ENCODE peak calls at places on chromosome 14, in four cellular contexts. K is progenitor cell of endocrine pancreas, X is HepG2, I is cardiac muscle cell. H is an unnamed sample.

GRCh38 chr14:101478096-101478495 is 83.2 kb upstream of the DIO3 start:
- DNase-seq in I (no peak), K (no peak), X (no peak), H (peak)

GRCh38 chr14:69247691-69248440 is 12.1 kb upstream of the GALNT16 start:
- DNase-seq in I (peak), X (no peak), K (no peak), H (no peak)

GRCh38 chr14:63840981-63841380 is 11.8 kb upstream of the SYNE2 start:
- DNase-seq in I (no peak), X (peak), K (no peak), H (peak)

GRCh38 chr14:41280745-41281144 is 325.9 kb upstream of the LRFN5 start:
- DNase-seq in X (no peak), K (no peak), I (peak), H (no peak)

GRCh38 chr14:75142494-75142893 is 15.6 kb upstream of the NEK9 start:
- DNase-seq in I (no peak), K (no peak), X (no peak), H (no peak)

GRCh38 chr14:71361335-71361734 is 454.1 kb downstream of the PCNX1 start:
- DNase-seq in X (peak), I (peak), K (no peak), H (no peak)

GRCh38 chr14:74601982-74602381 is 10.1 kb downstream of the LTBP2 start:
- DNase-seq in K (no peak), X (no peak), I (no peak), H (no peak)

GRCh38 chr14:75246546-75247285 is 31.9 kb upstream of the FOS start:
- DNase-seq in X (no peak), I (no peak), K (no peak), H (no peak)

GRCh38 chr14:32426596-32427408 is 97.7 kb downstream of the AKAP6 start:
- DNase-seq in X (no peak), I (no peak), K (no peak), H (peak)

GRCh38 chr14:75310295-75311059 is 31.8 kb downstream of the FOS start:
- DNase-seq in I (peak), K (no peak), X (no peak), H (peak)

GRCh38 chr14:55968741-55969140 is 149.5 kb upstream of the PELI2 start:
- DNase-seq in I (peak), X (no peak), K (no peak), H (peak)

GRCh38 chr14:90755661-90756304 is 60.4 kb downstream of the TTC7B start:
- DNase-seq in K (no peak), X (no peak), I (no peak), H (no peak)

GRCh38 chr14:90556050-90556477 is 159.2 kb downstream of the CALM1 start:
- DNase-seq in K (peak), I (no peak), X (peak), H (peak)

GRCh38 chr14:89256951-89257350 is 160.1 kb downstream of the FOXN3 start:
- DNase-seq in K (no peak), X (no peak), I (no peak), H (no peak)

GRCh38 chr14:74474376-74474775 is 18.7 kb downstream of the NPC2 start:
- DNase-seq in X (no peak), I (peak), K (no peak), H (no peak)

GRCh38 chr14:88967299-88967698 is 142.8 kb downstream of the TTC8 start:
- DNase-seq in X (no peak), K (no peak), I (no peak), H (no peak)

GRCh38 chr14:101445278-101445677 is 116.0 kb upstream of the DIO3 start:
- DNase-seq in K (no peak), I (no peak), X (no peak), H (no peak)

GRCh38 chr14:100622234-100622633 is 35.0 kb upstream of the BEGAIN start:
- DNase-seq in I (no peak), K (no peak), X (no peak), H (no peak)

GRCh38 chr14:73263606-73264005 is 26.3 kb downstream of the PAPLN start:
- DNase-seq in K (no peak), I (no peak), X (no peak), H (no peak)

GRCh38 chr14:89351364-89351957 is 65.6 kb downstream of the FOXN3 start:
- DNase-seq in X (peak), K (no peak), I (peak), H (no peak)

GRCh38 chr14:77641534-77642341 is 25.3 kb upstream of the SPTLC2 start:
- DNase-seq in X (no peak), I (peak), K (no peak), H (no peak)

GRCh38 chr14:103001651-103002396 is 55.5 kb downstream of the CDC42BPB start:
- DNase-seq in I (no peak), X (no peak), K (no peak), H (no peak)

GRCh38 chr14:99415496-99416281 is 65.0 kb downstream of the SETD3 start:
- DNase-seq in X (peak), I (peak), K (peak), H (peak)

GRCh38 chr14:90784621-90785270 is 31.5 kb downstream of the TTC7B start:
- DNase-seq in X (no peak), I (no peak), K (no peak), H (no peak)

GRCh38 chr14:85024931-85025330 is 505.0 kb upstream of the FLRT2 start:
- DNase-seq in K (no peak), X (no peak), I (peak), H (no peak)

GRCh38 chr14:47442206-47442605 is 233.2 kb downstream of the MDGA2 start:
- DNase-seq in I (peak), X (peak), K (peak), H (peak)

GRCh38 chr14:53714495-53715389 is 241.9 kb downstream of the BMP4 start:
- DNase-seq in K (no peak), X (no peak), I (peak), H (no peak)

GRCh38 chr14:98181768-98182167 is 1090.2 kb downstream of the BCL11B start:
- DNase-seq in I (no peak), X (no peak), K (no peak), H (no peak)

GRCh38 chr14:105850853-105851581 is 324.6 kb downstream of the TMEM121 start:
- DNase-seq in K (no peak), X (no peak), I (no peak), H (no peak)

GRCh38 chr14:52360831-52361230 is 46.7 kb downstream of the PTGER2 start:
- DNase-seq in X (no peak), I (peak), K (no peak), H (peak)

GRCh38 chr14:51053157-51053556 is 41.7 kb downstream of the TRIM9 start:
- DNase-seq in K (no peak), X (no peak), I (no peak), H (no peak)

GRCh38 chr14:67417633-67418032 is 5.7 kb upstream of the PLEK2 start:
- DNase-seq in K (no peak), I (peak), X (no peak), H (no peak)

GRCh38 chr14:98187302-98187701 is 1084.7 kb downstream of the BCL11B start:
- DNase-seq in I (no peak), K (no peak), X (no peak), H (no peak)

GRCh38 chr14:74648643-74649042 is 36.6 kb upstream of the LTBP2 start:
- DNase-seq in I (no peak), K (no peak), X (no peak), H (no peak)

GRCh38 chr14:99564903-99565259 is 39.1 kb downstream of the CCDC85C start:
- DNase-seq in K (no peak), X (no peak), I (no peak), H (peak)

GRCh38 chr14:89440997-89441909 is 24.2 kb upstream of the FOXN3 start:
- DNase-seq in K (no peak), X (no peak), I (no peak), H (no peak)

GRCh38 chr14:35987731-35988130 is 161.6 kb downstream of the BRMS1L start:
- DNase-seq in K (no peak), X (no peak), I (no peak), H (no peak)
- TF ChIP-seq CTCF in K (no peak), X (no peak), I (no peak), H (no peak)

DNA sequence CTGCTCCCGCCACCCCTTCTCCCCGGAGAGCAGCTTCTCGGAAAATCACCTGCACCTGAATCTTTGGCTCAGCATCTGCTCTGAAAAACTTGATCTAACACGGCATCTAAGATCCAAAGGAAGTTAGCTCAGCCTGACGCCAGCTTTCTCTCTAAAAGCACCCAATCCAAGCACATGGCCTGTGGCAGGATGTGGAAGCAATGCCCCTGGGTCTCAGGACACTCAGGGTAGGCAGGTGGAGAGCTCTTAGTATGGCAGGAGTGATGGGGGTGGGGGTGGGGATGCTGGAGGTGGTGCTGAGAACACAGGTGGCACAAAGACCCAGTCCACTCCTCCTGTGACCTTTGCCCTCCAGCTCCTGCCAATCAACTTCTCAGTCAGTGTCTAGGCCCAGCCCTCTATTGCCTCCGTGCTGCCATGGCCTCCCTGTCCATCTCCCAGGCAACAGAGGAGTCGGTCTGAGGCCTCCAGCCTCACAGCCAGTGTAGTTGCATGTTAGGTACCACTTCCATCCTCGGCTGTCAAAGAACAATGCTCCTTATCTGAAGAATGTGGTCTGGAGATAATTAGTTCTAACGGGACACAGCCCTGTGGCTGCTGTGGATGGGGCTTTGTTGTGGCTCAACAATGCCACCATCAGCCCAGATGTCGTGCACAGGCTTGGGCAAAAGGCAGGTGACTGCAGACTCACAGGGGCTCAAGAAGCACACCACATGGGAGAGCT is 180.0 kb upstream of the C14orf180 start:
- DNase-seq in X (no peak), K (no peak), I (no peak), H (peak)
- TF ChIP-seq CTCF in X (no peak), K (no peak), I (no peak), H (peak)

GRCh38 chr14:58401587-58401986 is 5.9 kb downstream of the TOMM20L start:
- DNase-seq in K (no peak), I (no peak), X (no peak), H (no peak)
- TF ChIP-seq CTCF in K (no peak), I (no peak), X (peak), H (peak)

GRCh38 chr14:24426912-24427536 is 2.4 kb downstream of the CBLN3 start:
- DNase-seq in X (peak), K (no peak), I (no peak), H (no peak)
- TF ChIP-seq CTCF in X (peak), K (no peak), I (no peak), H (no peak)

GRCh38 chr14:29227631-29228030 is 461.0 kb downstream of the FOXG1 start:
- DNase-seq in X (no peak), K (no peak), I (peak), H (no peak)

GRCh38 chr14:29216774-29217232 is 450.2 kb downstream of the FOXG1 start:
- DNase-seq in K (no peak), X (no peak), I (no peak), H (no peak)

GRCh38 chr14:29220077-29220476 is 453.5 kb downstream of the FOXG1 start:
- DNase-seq in X (no peak), I (no peak), K (no peak), H (no peak)

GRCh38 chr14:29217813-29218450 is 451.3 kb downstream of the FOXG1 start:
- DNase-seq in I (no peak), X (peak), K (no peak), H (no peak)

DNA sequence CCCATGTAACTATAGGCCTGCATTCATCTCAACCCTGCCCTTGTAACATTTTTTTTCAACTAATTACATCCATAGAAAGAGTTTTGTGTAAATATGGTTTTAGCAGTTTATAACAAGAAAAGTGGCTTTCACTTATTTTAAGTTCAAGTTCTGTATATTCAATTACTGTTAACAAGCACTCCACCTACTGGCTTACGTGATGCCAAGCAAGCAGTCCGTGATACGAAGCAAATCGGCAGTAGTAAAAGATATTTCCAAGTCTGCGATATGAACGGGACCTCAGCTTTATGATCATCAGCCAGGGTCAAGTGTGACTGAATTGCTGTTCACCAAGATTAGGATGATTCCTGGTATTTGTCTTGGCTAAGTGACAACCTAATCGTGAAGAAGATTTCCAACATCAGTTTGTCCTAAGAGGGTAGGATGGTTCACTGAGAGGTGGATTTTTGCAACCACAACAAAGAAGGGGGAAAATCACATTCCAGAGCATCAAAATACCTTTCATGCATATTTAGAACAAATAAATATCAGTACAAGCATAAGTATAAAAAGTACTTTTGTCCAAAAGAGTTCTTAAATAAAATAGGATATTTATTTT is 456.2 kb downstream of the FOXG1 start:
- DNase-seq in X (peak), K (no peak), I (peak), H (no peak)
- TF ChIP-seq CTCF in X (peak), K (peak), I (peak), H (peak)